ENCODE peak calls at places on chromosomes 1 and 21, in seven cellular contexts. L is activated naive CD8-positive, alpha-beta T cell treated with anti-CD3 and anti-CD28 coated beads, Interleukin-2, amount 50 U/mL, for 24 hours; X is activated CD8-positive, alpha-beta memory T cell treated with anti-CD3 and anti-CD28 coated beads, Interleukin-2, amount 10 ng/mL, durations not matched to agents 7 days and 5 days; S is HepG2; D is Right ventricle myocardium inferior; G is SK-N-SH treated with all-trans-retinoic acid at 6 μM for 48 hours; F is T-helper 17 cell. K is an unnamed sample.

GRCh38 chr1:14470802-14471201 is 127.7 kb upstream of the KAZN start:
- ATAC-seq in L (no peak), X (no peak), S (no peak), D (no peak), G (no peak), F (no peak), K (no peak)

GRCh38 chr1:192552619-192553225 is 22.9 kb upstream of the RGS1 start:
- ATAC-seq in L (no peak), X (no peak), S (no peak), D (no peak), G (no peak), F (peak; percentile 67), K (no peak)

GRCh38 chr1:46757256-46757955 is 38.5 kb upstream of the EFCAB14 start:
- ATAC-seq in L (no peak), X (no peak), S (no peak), D (no peak), G (no peak), F (no peak), K (no peak)

GRCh38 chr1:52474807-52475206 is 70.4 kb downstream of the PRPF38A start:
- ATAC-seq in L (no peak), X (no peak), S (no peak), D (no peak), G (no peak), F (no peak), K (no peak)

GRCh38 chr1:234541281-234541975 is 62.4 kb upstream of the TARBP1 start:
- ATAC-seq in L (peak; percentile 60), X (no peak), S (no peak), D (no peak), G (no peak), F (no peak), K (no peak)

GRCh38 chr1:173118404-173118803 is 67.7 kb upstream of the TNFSF18 start:
- ATAC-seq in L (no peak), X (no peak), S (no peak), D (no peak), G (no peak), F (no peak), K (no peak)

GRCh38 chr1:113981962-113982931 is 3.0 kb downstream of the OLFML3 start:
- ATAC-seq in L (no peak), X (no peak), S (peak; percentile 60), D (peak; percentile 80), G (peak; percentile 12), F (no peak), K (peak; percentile 80)

GRCh38 chr1:175072131-175072941 is 4.7 kb downstream of the TNN start:
- ATAC-seq in L (peak; percentile 88), X (peak; percentile 65), S (no peak), D (peak; percentile 78), G (peak; percentile 74), F (no peak), K (peak; percentile 74)

GRCh38 chr1:209743145-209743482 is 12.7 kb upstream of the TRAF3IP3 start:
- ATAC-seq in L (no peak), X (no peak), S (no peak), D (peak; percentile 22), G (peak; percentile 24), F (no peak), K (peak; percentile 54)

GRCh38 chr1:43309626-43310025 is 8.8 kb downstream of the TIE1 start:
- ATAC-seq in L (no peak), X (no peak), S (no peak), D (no peak), G (peak; percentile 59), F (no peak), K (no peak)

GRCh38 chr1:107748529-107748928 is 216.5 kb downstream of the VAV3 start:
- ATAC-seq in L (no peak), X (no peak), S (peak; percentile 61), D (no peak), G (peak; percentile 43), F (no peak), K (no peak)

GRCh38 chr1:214438530-214438929 is 112.9 kb downstream of the PTPN14 start:
- ATAC-seq in L (no peak), X (peak; percentile 29), S (no peak), D (no peak), G (no peak), F (no peak), K (no peak)

GRCh38 chr1:182484067-182484466 is 34.1 kb downstream of the RGSL1 start:
- ATAC-seq in L (peak; percentile 28), X (no peak), S (peak; percentile 24), D (no peak), G (no peak), F (no peak), K (no peak)

GRCh38 chr1:25049190-25049589 is 119.1 kb upstream of the RUNX3 start:
- ATAC-seq in L (no peak), X (no peak), S (no peak), D (peak; percentile 33), G (no peak), F (no peak), K (no peak)

GRCh38 chr1:941027-941587 is 17.4 kb downstream of the SAMD11 start:
- ATAC-seq in L (no peak), X (peak; percentile 14), S (peak; percentile 3), D (no peak), G (peak; percentile 0), F (no peak), K (no peak)

GRCh38 chr21:40863839-40864238 is 16.9 kb upstream of the DSCAM start:
- ATAC-seq in L (no peak), X (no peak), S (no peak), D (no peak), G (no peak), F (no peak), K (no peak)

GRCh38 chr1:32255072-32256071 is 4.3 kb downstream of the LCK start:
- ATAC-seq in L (no peak), X (peak; percentile 20), S (peak; percentile 33), D (no peak), G (no peak), F (peak; percentile 24), K (no peak)

GRCh38 chr1:113683384-113684152 is 75.7 kb downstream of the PHTF1 start:
- ATAC-seq in L (no peak), X (no peak), S (no peak), D (peak; percentile 82), G (no peak), F (no peak), K (peak; percentile 36)

GRCh38 chr1:231699769-231700168 is 73.2 kb downstream of the DISC1 start:
- ATAC-seq in L (peak; percentile 46), X (no peak), S (no peak), D (no peak), G (no peak), F (no peak), K (no peak)

K was measured in gastroesophageal sphincter.